ENCODE peak calls at places on chromosomes 11 and 22, in eight cellular contexts. R is KG1, T is PC-3, B is GDM1, U is activated T-helper 1 cell treated with Interleukin-2 at 50 U/mL for 16 hours, X is activated T-cell treated with anti-CD3 and anti-CD28 coated beads for 1 hour, K is amygdala, V is mucosa of descending colon. C is an unnamed sample.

GRCh38 chr11:117535870-117536411 is 208.3 kb downstream of the CEP164 start:
- DNase-seq in R (no peak), T (no peak), B (no peak), U (no peak), X (no peak), K (peak), V (peak), C (no peak)

GRCh38 chr11:76280882-76281557 is 74.7 kb upstream of the WNT11 start:
- DNase-seq in R (no peak), T (no peak), B (no peak), U (no peak), X (no peak), K (no peak), V (no peak), C (no peak)

GRCh38 chr22:33975841-33976240 is 55.6 kb upstream of the LARGE1 start:
- DNase-seq in R (no peak), T (no peak), B (no peak), U (no peak), X (no peak), K (no peak), V (no peak), C (no peak)

GRCh38 chr11:11163669-11164377 is 189.2 kb downstream of the CSNK2A3 start:
- DNase-seq in R (no peak), T (no peak), B (no peak), U (no peak), X (no peak), K (no peak), V (no peak), C (no peak)

GRCh38 chr11:34501500-34501899 is 12.1 kb downstream of the ELF5 start:
- DNase-seq in R (no peak), T (peak), B (no peak), U (no peak), X (no peak), K (no peak), V (no peak), C (no peak)

GRCh38 chr11:82900277-82901164 is at the start of gene PRCP:
- DNase-seq in R (peak), T (peak), B (peak), U (peak), X (peak), K (peak), V (peak), C (peak)

GRCh38 chr22:46250783-46251125 is 661 bp upstream of the CDPF1 start:
- DNase-seq in R (no peak), T (no peak), B (no peak), U (no peak), X (no peak), K (no peak), V (no peak), C (no peak)

GRCh38 chr11:95229199-95230053 is 1.6 kb downstream of the SESN3 start:
- DNase-seq in R (peak), T (no peak), B (no peak), U (no peak), X (no peak), K (peak), V (no peak), C (no peak)

GRCh38 chr11:86515297-86516094 is 140.8 kb downstream of the CCDC81 start:
- DNase-seq in R (no peak), T (peak), B (no peak), U (no peak), X (no peak), K (no peak), V (no peak), C (no peak)

GRCh38 chr11:17014321-17014773 is at the start of gene PLEKHA7:
- DNase-seq in R (no peak), T (peak), B (no peak), U (no peak), X (peak), K (peak), V (peak), C (peak)

GRCh38 chr22:43235445-43236400 is 48.8 kb upstream of the TTLL12 start:
- DNase-seq in R (no peak), T (no peak), B (no peak), U (no peak), X (no peak), K (no peak), V (no peak), C (no peak)

GRCh38 chr11:93614111-93614784 is 47.2 kb upstream of the CEP295 start:
- DNase-seq in R (no peak), T (no peak), B (no peak), U (no peak), X (no peak), K (no peak), V (no peak), C (no peak)

GRCh38 chr11:57167125-57167839 is 14.5 kb upstream of the LRRC55 start:
- DNase-seq in R (no peak), T (no peak), B (no peak), U (no peak), X (no peak), K (no peak), V (no peak), C (no peak)

GRCh38 chr11:46378296-46378695 is 3.2 kb upstream of the MDK start:
- DNase-seq in R (no peak), T (no peak), B (no peak), U (no peak), X (no peak), K (no peak), V (no peak), C (no peak)

GRCh38 chr11:67409781-67410368 is 5.6 kb upstream of the CARNS1 start:
- DNase-seq in R (no peak), T (peak), B (no peak), U (no peak), X (no peak), K (no peak), V (peak), C (no peak)

GRCh38 chr11:126546191-126546590 is 190.7 kb downstream of the ST3GAL4 start:
- DNase-seq in R (no peak), T (no peak), B (no peak), U (no peak), X (no peak), K (no peak), V (no peak), C (no peak)

GRCh38 chr11:132456735-132457328 is 1075.5 kb downstream of the OPCML start:
- DNase-seq in R (no peak), T (no peak), B (no peak), U (no peak), X (no peak), K (no peak), V (no peak), C (no peak)

GRCh38 chr11:107473797-107474196 is 16.2 kb upstream of the CWF19L2 start:
- DNase-seq in R (no peak), T (no peak), B (no peak), U (no peak), X (no peak), K (no peak), V (no peak), C (no peak)

GRCh38 chr11:117796456-117797428 is at the start of gene DSCAML1:
- DNase-seq in R (no peak), T (no peak), B (no peak), U (no peak), X (no peak), K (peak), V (no peak), C (peak)

GRCh38 chr11:132125855-132126841 is 755.7 kb downstream of the NTM start:
- DNase-seq in R (no peak), T (peak), B (no peak), U (no peak), X (no peak), K (no peak), V (no peak), C (no peak)

GRCh38 chr22:42719133-42719532 is 1.5 kb downstream of the A4GALT start:
- DNase-seq in R (no peak), T (no peak), B (no peak), U (no peak), X (no peak), K (no peak), V (no peak), C (no peak)

GRCh38 chr11:76604652-76605241 is 65.8 kb downstream of the LRRC32 start:
- DNase-seq in R (no peak), T (no peak), B (no peak), U (no peak), X (no peak), K (no peak), V (peak), C (no peak)

GRCh38 chr11:107713009-107713408 is 1.2 kb upstream of the SLN start:
- DNase-seq in R (no peak), T (no peak), B (no peak), U (no peak), X (no peak), K (no peak), V (no peak), C (no peak)

GRCh38 chr22:20816559-20816958 is 42.1 kb downstream of the PI4KA start:
- DNase-seq in R (no peak), T (no peak), B (no peak), U (no peak), X (no peak), K (no peak), V (no peak), C (no peak)

GRCh38 chr11:78646564-78647185 is 72.0 kb upstream of the NARS2 start:
- DNase-seq in R (peak), T (peak), B (no peak), U (no peak), X (peak), K (no peak), V (no peak), C (peak)

GRCh38 chr11:44018127-44018521 is 29.7 kb upstream of the ACCSL start:
- DNase-seq in R (no peak), T (no peak), B (no peak), U (no peak), X (no peak), K (no peak), V (no peak), C (no peak)

GRCh38 chr22:48895341-48895740 is 932.3 kb downstream of the BRD1 start:
- DNase-seq in R (no peak), T (no peak), B (no peak), U (no peak), X (no peak), K (no peak), V (no peak), C (no peak)

GRCh38 chr22:47837703-47838102 is 1075.3 kb downstream of the TBC1D22A start:
- DNase-seq in R (peak), T (peak), B (no peak), U (no peak), X (no peak), K (no peak), V (no peak), C (no peak)

GRCh38 chr11:16862733-16863132 is 124.3 kb downstream of the C11orf58 start:
- DNase-seq in R (no peak), T (no peak), B (no peak), U (no peak), X (no peak), K (no peak), V (no peak), C (no peak)

GRCh38 chr22:19910180-19910744 is 31.3 kb upstream of the COMT start:
- DNase-seq in R (no peak), T (no peak), B (no peak), U (no peak), X (no peak), K (no peak), V (no peak), C (no peak)

GRCh38 chr11:119415966-119416365 is 7.0 kb downstream of the THY1 start:
- DNase-seq in R (no peak), T (no peak), B (no peak), U (no peak), X (no peak), K (no peak), V (no peak), C (no peak)

GRCh38 chr11:118921929-118922744 is 3.6 kb downstream of the BCL9L start:
- DNase-seq in R (no peak), T (peak), B (no peak), U (no peak), X (no peak), K (peak), V (peak), C (no peak)

GRCh38 chr11:44574620-44575287 is 9.3 kb downstream of the CD82 start:
- DNase-seq in R (peak), T (peak), B (peak), U (no peak), X (no peak), K (no peak), V (no peak), C (no peak)

GRCh38 chr22:42678894-42679293 is 29.7 kb upstream of the CYB5R3 start:
- DNase-seq in R (no peak), T (no peak), B (no peak), U (no peak), X (no peak), K (no peak), V (no peak), C (no peak)

GRCh38 chr11:1074244-1075221 is at the start of gene MUC2:
- DNase-seq in R (no peak), T (no peak), B (no peak), U (no peak), X (no peak), K (no peak), V (peak), C (no peak)

GRCh38 chr11:119673389-119674336 is 55.3 kb downstream of the NECTIN1 start:
- DNase-seq in R (peak), T (no peak), B (peak), U (no peak), X (no peak), K (no peak), V (no peak), C (no peak)